ENCODE peak calls at places on chromosomes 16 and 17, in seven cellular contexts. S is skeletal muscle cell, R is left cardiac atrium, F is left lobe of liver, I is activated gamma-delta T cell treated with Interleukin-2 at 50 U/mL for 16 hours, K is erythroblast, E is cardiac muscle cell. H is an unnamed sample.

GRCh38 chr17:75557075-75557851 is 30.3 kb upstream of the MYO15B start:
- DNase-seq in S (no peak), R (no peak), F (peak), I (no peak), K (no peak), E (peak), H (no peak)

GRCh38 chr17:80254396-80255241 is 6.0 kb upstream of the RNF213 start:
- DNase-seq in S (peak), R (no peak), F (no peak), I (peak), K (peak), E (peak), H (peak)

GRCh38 chr17:76419576-76420245 is 33.2 kb downstream of the UBE2O start:
- DNase-seq in S (no peak), R (no peak), F (no peak), I (no peak), K (no peak), E (no peak), H (no peak)

GRCh38 chr17:60630352-60630751 is 30.4 kb downstream of the PPM1D start:
- DNase-seq in S (no peak), R (no peak), F (no peak), I (no peak), K (no peak), E (peak), H (no peak)

GRCh38 chr16:14308357-14308723 is 237.2 kb downstream of the MRTFB start:
- DNase-seq in S (no peak), R (no peak), F (no peak), I (no peak), K (no peak), E (no peak), H (no peak)

GRCh38 chr17:27939489-27940465 is 46.6 kb upstream of the LYRM9 start:
- DNase-seq in S (no peak), R (no peak), F (no peak), I (no peak), K (no peak), E (no peak), H (no peak)

GRCh38 chr17:82492647-82493516 is 26.6 kb upstream of the FOXK2 start:
- DNase-seq in S (no peak), R (no peak), F (no peak), I (no peak), K (no peak), E (peak), H (no peak)

GRCh38 chr17:82750241-82750905 is 1.5 kb upstream of the TBCD start:
- DNase-seq in S (no peak), R (no peak), F (no peak), I (no peak), K (peak), E (no peak), H (no peak)

GRCh38 chr16:19269098-19269497 is 16.4 kb upstream of the CLEC19A start:
- DNase-seq in S (no peak), R (no peak), F (no peak), I (no peak), K (no peak), E (no peak), H (no peak)

GRCh38 chr17:8740486-8740885 is 4.2 kb downstream of the CCDC42 start:
- DNase-seq in S (no peak), R (no peak), F (no peak), I (peak), K (no peak), E (no peak), H (no peak)

GRCh38 chr16:74718140-74718539 is 17.5 kb upstream of the MLKL start:
- DNase-seq in S (no peak), R (no peak), F (no peak), I (no peak), K (no peak), E (no peak), H (no peak)

GRCh38 chr17:348692-349425 is 3.7 kb downstream of the RPH3AL start:
- DNase-seq in S (no peak), R (no peak), F (peak), I (no peak), K (no peak), E (no peak), H (no peak)

GRCh38 chr16:9570521-9570920 is 479.1 kb downstream of the HAPSTR1 start:
- DNase-seq in S (no peak), R (no peak), F (no peak), I (no peak), K (no peak), E (no peak), H (no peak)

GRCh38 chr17:8719291-8720246 is 25.1 kb downstream of the CCDC42 start:
- DNase-seq in S (no peak), R (peak), F (no peak), I (no peak), K (no peak), E (no peak), H (no peak)

GRCh38 chr17:3796110-3796821 is 4.7 kb downstream of the ITGAE start:
- DNase-seq in S (no peak), R (no peak), F (no peak), I (peak), K (no peak), E (no peak), H (no peak)

GRCh38 chr17:1145311-1145986 is 34.3 kb downstream of the ABR start:
- DNase-seq in S (no peak), R (no peak), F (no peak), I (no peak), K (no peak), E (no peak), H (no peak)

GRCh38 chr17:37824534-37825485 is 80.0 kb upstream of the HNF1B start:
- DNase-seq in S (peak), R (no peak), F (no peak), I (no peak), K (no peak), E (peak), H (peak)

GRCh38 chr17:58403312-58403711 is 14.0 kb downstream of the RNF43 start:
- DNase-seq in S (no peak), R (no peak), F (no peak), I (no peak), K (no peak), E (peak), H (no peak)

GRCh38 chr17:45688353-45688752 is 95.8 kb upstream of the CRHR1 start:
- DNase-seq in S (no peak), R (no peak), F (no peak), I (no peak), K (no peak), E (no peak), H (no peak)

GRCh38 chr16:24883714-24884151 is 38.0 kb downstream of the SLC5A11 start:
- DNase-seq in S (no peak), R (no peak), F (no peak), I (no peak), K (peak), E (no peak), H (no peak)

GRCh38 chr17:1878419-1879121 is 48.8 kb downstream of the RPA1 start:
- DNase-seq in S (no peak), R (peak), F (no peak), I (no peak), K (no peak), E (no peak), H (no peak)

GRCh38 chr17:38349097-38349904 is 2.3 kb upstream of the SOCS7 start:
- DNase-seq in S (peak), R (peak), F (peak), I (peak), K (peak), E (peak), H (peak)

GRCh38 chr17:46962374-46962790 is 16.7 kb downstream of the RPRML start:
- DNase-seq in S (no peak), R (no peak), F (no peak), I (no peak), K (no peak), E (peak), H (peak)

GRCh38 chr17:21304091-21304490 is 19.6 kb downstream of the MAP2K3 start:
- DNase-seq in S (no peak), R (no peak), F (no peak), I (no peak), K (no peak), E (no peak), H (no peak)

GRCh38 chr16:50208460-50208931 is 55.4 kb downstream of the TENT4B start:
- DNase-seq in S (no peak), R (no peak), F (no peak), I (no peak), K (no peak), E (no peak), H (peak)

GRCh38 chr17:44247346-44248219 is 20.4 kb downstream of the SLC4A1 start:
- DNase-seq in S (no peak), R (peak), F (peak), I (no peak), K (peak), E (no peak), H (no peak)

GRCh38 chr17:17839792-17840707 is 3.3 kb upstream of the SREBF1 start:
- DNase-seq in S (peak), R (peak), F (peak), I (peak), K (peak), E (peak), H (no peak)

GRCh38 chr16:23595246-23595950 is 718 bp downstream of the NDUFAB1 start:
- DNase-seq in S (no peak), R (no peak), F (no peak), I (no peak), K (peak), E (peak), H (no peak)

GRCh38 chr16:85704900-85705846 is 16.4 kb upstream of the GINS2 start:
- DNase-seq in S (no peak), R (no peak), F (no peak), I (no peak), K (no peak), E (no peak), H (no peak)

GRCh38 chr17:82941021-82942001 is 101.5 kb upstream of the ZNF750 start:
- DNase-seq in S (no peak), R (peak), F (peak), I (no peak), K (no peak), E (no peak), H (no peak)

GRCh38 chr17:51260960-51261958 is 913 bp downstream of the UTP18 start:
- DNase-seq in S (no peak), R (peak), F (no peak), I (peak), K (peak), E (peak), H (no peak)

GRCh38 chr16:333406-334094 is 19.0 kb downstream of the AXIN1 start:
- DNase-seq in S (no peak), R (no peak), F (no peak), I (no peak), K (no peak), E (peak), H (no peak)

GRCh38 chr17:64653325-64653984 is 8.7 kb downstream of the SMURF2 start:
- DNase-seq in S (no peak), R (no peak), F (no peak), I (no peak), K (no peak), E (peak), H (no peak)

GRCh38 chr17:81961087-81961514 is at the start of gene NOTUM:
- DNase-seq in S (no peak), R (no peak), F (no peak), I (no peak), K (peak), E (peak), H (no peak)

GRCh38 chr17:51427259-51428255 is 167.2 kb downstream of the UTP18 start:
- DNase-seq in S (no peak), R (peak), F (no peak), I (peak), K (no peak), E (no peak), H (no peak)

GRCh38 chr16:75224281-75224680 is 5.5 kb downstream of the CTRB1 start:
- DNase-seq in S (no peak), R (no peak), F (no peak), I (no peak), K (no peak), E (no peak), H (no peak)

GRCh38 chr17:35612924-35613521 is 25.9 kb downstream of the AP2B1 start:
- DNase-seq in S (peak), R (peak), F (peak), I (no peak), K (peak), E (peak), H (peak)

GRCh38 chr16:48511071-48511540 is 98.9 kb downstream of the N4BP1 start:
- DNase-seq in S (peak), R (no peak), F (no peak), I (no peak), K (no peak), E (peak), H (no peak)

GRCh38 chr17:72682597-72682996 is 409.9 kb downstream of the SLC39A11 start:
- DNase-seq in S (no peak), R (no peak), F (no peak), I (no peak), K (no peak), E (no peak), H (no peak)

H was measured in HFF-Myc.